ENCODE peak calls at places on chromosomes 3 and 15, in five cellular contexts. Z, D, G, P and I are unnamed samples.

GRCh38 chr3:65925254-65925954 is 113.3 kb downstream of the MAGI1 start:
- DNase-seq in Z (no peak), D (no peak), G (no peak), P (no peak), I (no peak)

GRCh38 chr15:52680041-52680391 is 828 bp upstream of the ATOSA start:
- DNase-seq in Z (peak), D (no peak), G (no peak), P (no peak), I (peak)

GRCh38 chr3:124592658-124593441 is 137.4 kb upstream of the UMPS start:
- DNase-seq in Z (peak), D (no peak), G (no peak), P (no peak), I (no peak)

GRCh38 chr3:87997298-87997697 is 61.5 kb downstream of the CGGBP1 start:
- DNase-seq in Z (peak), D (no peak), G (no peak), P (no peak), I (peak)

GRCh38 chr3:194137314-194138097 is 1.6 kb downstream of the HES1 start:
- DNase-seq in Z (peak), D (peak), G (peak), P (peak), I (no peak)

GRCh38 chr3:18559323-18559972 is 134.3 kb upstream of the SATB1 start:
- DNase-seq in Z (peak), D (no peak), G (no peak), P (no peak), I (no peak)

GRCh38 chr3:182796310-182796709 is 3.0 kb downstream of the ATP11B start:
- DNase-seq in Z (no peak), D (no peak), G (no peak), P (no peak), I (no peak)

GRCh38 chr15:34628577-34629152 is 45.2 kb upstream of the GOLGA8B start:
- DNase-seq in Z (no peak), D (no peak), G (no peak), P (no peak), I (peak)

GRCh38 chr3:133987933-133988484 is 41.7 kb downstream of the SLCO2A1 start:
- DNase-seq in Z (no peak), D (no peak), G (no peak), P (no peak), I (no peak)

GRCh38 chr3:125382323-125382722 is 7.2 kb upstream of the ZNF148 start:
- DNase-seq in Z (no peak), D (no peak), G (no peak), P (no peak), I (peak)

GRCh38 chr15:101060576-101061551 is 141.7 kb downstream of the LRRK1 start:
- DNase-seq in Z (no peak), D (no peak), G (no peak), P (peak), I (no peak)

GRCh38 chr3:143000525-143000924 is 845 bp upstream of the U2SURP start:
- DNase-seq in Z (no peak), D (no peak), G (no peak), P (no peak), I (peak)

GRCh38 chr3:70982700-70983140 is 600.8 kb downstream of the FOXP1 start:
- DNase-seq in Z (peak), D (no peak), G (peak), P (peak), I (peak)

GRCh38 chr3:148366743-148367410 is 330.8 kb upstream of the AGTR1 start:
- DNase-seq in Z (peak), D (no peak), G (no peak), P (no peak), I (no peak)

GRCh38 chr3:107124885-107125284 is 252.4 kb upstream of the CCDC54 start:
- DNase-seq in Z (no peak), D (no peak), G (no peak), P (no peak), I (peak)

GRCh38 chr3:195254454-195255175 is 16.3 kb downstream of the XXYLT1 start:
- DNase-seq in Z (no peak), D (peak), G (no peak), P (no peak), I (no peak)

GRCh38 chr3:184337315-184337714 is at the start of gene FAM131A:
- DNase-seq in Z (no peak), D (no peak), G (peak), P (no peak), I (no peak)

GRCh38 chr3:184756151-184756681 is 44.4 kb upstream of the MAGEF1 start:
- DNase-seq in Z (no peak), D (no peak), G (no peak), P (no peak), I (no peak)

GRCh38 chr15:75655911-75656310 is 8.2 kb downstream of the SNX33 start:
- DNase-seq in Z (no peak), D (no peak), G (no peak), P (no peak), I (no peak)

GRCh38 chr3:39378092-39378491 is 5.1 kb upstream of the SLC25A38 start:
- DNase-seq in Z (peak), D (no peak), G (no peak), P (no peak), I (peak)

GRCh38 chr15:40379853-40380252 is 2.7 kb upstream of the KNSTRN start:
- DNase-seq in Z (no peak), D (no peak), G (peak), P (peak), I (peak)

GRCh38 chr15:40382580-40383456 is at the start of gene KNSTRN:
- DNase-seq in Z (peak), D (peak), G (peak), P (peak), I (peak)

GRCh38 chr15:40379374-40379773 is 3.1 kb upstream of the KNSTRN start:
- DNase-seq in Z (no peak), D (no peak), G (no peak), P (no peak), I (no peak)

GRCh38 chr15:40380636-40381035 is 1.9 kb upstream of the KNSTRN start:
- DNase-seq in Z (no peak), D (no peak), G (no peak), P (no peak), I (no peak)

DNA sequence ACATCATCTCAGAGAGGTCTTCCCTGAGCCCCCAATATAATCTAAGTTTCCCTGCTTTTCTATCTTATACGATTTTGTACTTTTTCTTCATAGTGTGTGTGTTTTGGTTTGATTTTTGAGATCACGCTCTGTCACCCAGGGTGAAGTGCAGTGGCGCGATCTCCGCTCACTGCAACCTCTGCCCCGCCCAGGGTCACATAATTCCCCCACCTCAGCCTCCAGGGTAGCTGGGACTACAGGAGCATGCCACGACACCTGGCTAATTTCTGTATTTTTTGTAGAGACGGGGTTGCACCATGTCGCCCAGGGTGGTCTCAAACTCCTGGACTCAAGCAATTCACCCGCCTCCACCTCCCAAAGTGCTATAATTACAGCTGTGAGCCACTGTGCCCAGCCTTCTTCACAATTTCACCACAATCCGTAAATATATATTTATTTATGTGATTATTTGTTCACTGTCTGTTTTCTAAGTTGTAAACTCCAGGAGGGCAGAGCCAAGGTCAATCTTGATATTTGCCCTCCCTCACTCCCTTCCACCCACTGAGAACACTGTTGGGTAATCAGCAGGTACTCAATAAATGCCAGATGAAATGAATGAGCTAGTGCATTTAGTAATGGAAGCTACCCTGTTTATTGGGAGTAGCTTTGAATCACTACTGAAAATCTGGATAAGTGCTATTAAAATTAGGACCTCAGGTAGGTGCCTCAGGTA is 547 bp upstream of the KNSTRN start:
- DNase-seq in Z (no peak), D (no peak), G (no peak), P (no peak), I (no peak)
- H3K4me3 ChIP-seq in Z (no peak), D (no peak), G (no peak), P (no peak), I (no peak)

DNA sequence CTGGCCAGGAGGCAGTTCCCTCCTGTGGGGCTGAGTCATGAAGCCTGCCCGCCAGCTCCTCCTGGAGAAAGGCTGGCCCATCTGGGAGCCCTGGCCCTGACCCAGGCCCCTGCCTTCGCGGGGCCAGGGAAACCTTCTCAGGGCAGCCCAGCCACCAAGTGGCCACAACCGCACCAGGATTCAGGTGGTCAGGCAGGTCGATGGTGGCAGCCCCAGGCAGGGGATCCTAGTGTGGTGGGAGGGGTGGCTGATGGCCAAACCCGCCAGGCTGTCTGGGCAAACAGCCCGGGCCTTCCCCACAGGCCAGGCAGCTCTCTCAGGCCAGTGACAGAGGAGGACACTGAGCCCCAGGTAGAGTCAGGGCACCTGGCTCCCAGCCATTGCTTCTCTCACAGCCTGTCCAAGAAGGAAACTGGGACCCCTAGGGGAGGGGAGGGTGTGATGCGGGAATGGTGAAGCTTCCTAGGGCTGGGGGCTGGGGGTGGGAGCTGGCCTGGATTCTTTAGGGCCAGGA is 1.2 kb downstream of the TWF2 start:
- DNase-seq in Z (no peak), D (peak), G (peak), P (peak), I (peak)
- H3K4me3 ChIP-seq in Z (peak), D (peak), G (peak), P (peak), I (peak)

DNA sequence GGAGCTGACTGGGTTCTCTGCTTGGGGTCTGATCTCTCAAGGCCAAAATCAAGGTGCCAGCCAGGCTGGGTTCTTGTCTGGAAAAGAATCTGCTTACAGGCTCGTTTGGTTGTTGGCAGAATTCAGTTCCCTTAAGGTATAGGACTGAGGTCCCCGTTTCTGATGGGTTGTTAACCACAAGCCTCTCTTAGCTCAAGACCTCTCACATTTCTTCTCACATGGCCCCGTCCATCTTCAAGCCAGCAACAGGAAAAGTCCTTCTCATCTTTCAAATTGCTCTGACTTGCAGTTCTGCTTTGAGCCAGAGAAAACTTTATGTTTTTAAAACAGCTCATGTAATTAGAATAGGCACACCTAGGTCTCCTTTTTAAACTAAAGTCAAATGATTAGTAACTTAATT is 20.4 kb downstream of the UACA start:
- DNase-seq in Z (peak), D (no peak), G (no peak), P (no peak), I (no peak)
- H3K4me3 ChIP-seq in Z (no peak), D (no peak), G (peak), P (no peak), I (no peak)

DNA sequence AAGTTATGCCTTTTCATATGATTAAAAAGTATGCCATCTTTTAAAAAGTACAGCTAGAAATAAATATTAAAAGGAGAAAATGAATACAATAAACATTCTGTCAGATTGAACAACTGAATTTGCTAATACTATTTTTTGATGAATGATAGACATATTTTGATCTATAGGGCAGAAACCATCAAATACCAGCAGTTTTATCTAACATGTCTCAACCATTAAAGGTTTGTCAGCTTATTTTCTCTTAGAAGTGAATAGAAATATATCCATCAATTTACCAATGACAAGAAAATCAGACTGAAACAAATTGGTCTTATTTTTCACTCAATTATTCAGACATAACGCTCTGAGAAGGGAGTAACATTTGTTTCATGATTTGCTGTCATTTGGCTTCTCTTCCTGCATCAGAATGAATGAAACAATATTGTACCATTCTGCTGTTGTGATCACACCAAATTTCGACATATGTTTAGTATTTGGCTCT is 86.6 kb downstream of the THRB start:
- DNase-seq in Z (no peak), D (no peak), G (no peak), P (no peak), I (no peak)
- H3K4me3 ChIP-seq in Z (no peak), D (no peak), G (no peak), P (no peak), I (no peak)

GRCh38 chr3:13282986-13283876 is 136.9 kb downstream of the NUP210 start:
- DNase-seq in Z (no peak), D (peak), G (no peak), P (no peak), I (peak)
- H3K4me3 ChIP-seq in Z (no peak), D (peak), G (peak), P (no peak), I (no peak)

GRCh38 chr15:55915221-55915620 is 78.2 kb downstream of the NEDD4 start:
- DNase-seq in Z (no peak), D (no peak), G (no peak), P (no peak), I (no peak)
- H3K4me3 ChIP-seq in Z (no peak), D (no peak), G (peak), P (peak), I (no peak)

DNA sequence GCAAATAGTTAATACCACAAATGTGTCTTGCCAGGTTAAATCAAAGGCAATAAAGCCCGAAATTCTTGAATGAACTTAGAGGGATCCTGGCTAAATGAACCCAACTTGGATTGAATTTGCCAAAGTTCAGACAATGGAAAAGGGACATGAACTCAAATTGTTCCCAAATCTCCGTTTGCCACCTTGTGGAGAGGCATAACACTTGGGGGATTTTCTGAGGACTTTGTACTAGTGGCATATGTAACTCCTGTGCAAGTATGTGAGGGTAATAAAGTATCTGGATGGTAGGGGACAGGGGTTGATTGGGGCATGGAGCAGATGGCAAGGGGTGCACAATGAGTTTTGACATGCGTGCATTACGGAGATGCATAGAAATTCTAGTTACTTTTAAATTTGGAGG is 1.3 kb upstream of the TCAIM start:
- DNase-seq in Z (no peak), D (no peak), G (no peak), P (no peak), I (peak)
- H3K4me3 ChIP-seq in Z (peak), D (peak), G (peak), P (peak), I (peak)

GRCh38 chr3:37494206-37494605 is 319.8 kb upstream of the LRRFIP2 start:
- DNase-seq in Z (no peak), D (peak), G (peak), P (no peak), I (no peak)
- H3K4me3 ChIP-seq in Z (no peak), D (no peak), G (no peak), P (no peak), I (no peak)